ENCODE peak calls at places on chromosomes 16 and 17, in four cellular contexts. One of them, this sample, is unnamed.

GRCh38 chr16:57318240-57318970 is 33.9 kb upstream of the PLLP start:
- DNase-seq in mesothelial cell of epicardium: no peak
- DNase-seq in Caki2: no peak
- DNase-seq in T-helper 17 cell: no peak
- DNase-seq in this sample: no peak

GRCh38 chr17:7579001-7579838 is at the start of gene CD68:
- DNase-seq in mesothelial cell of epicardium: no peak
- DNase-seq in Caki2: peak; percentile 94
- DNase-seq in T-helper 17 cell: no peak
- DNase-seq in this sample: peak; percentile 96

GRCh38 chr16:66547101-66547989 is 2.6 kb downstream of the TK2 start:
- DNase-seq in mesothelial cell of epicardium: no peak
- DNase-seq in Caki2: no peak
- DNase-seq in T-helper 17 cell: no peak
- DNase-seq in this sample: no peak

GRCh38 chr16:4481965-4482364 is 5.8 kb downstream of the HMOX2 start:
- DNase-seq in mesothelial cell of epicardium: no peak
- DNase-seq in Caki2: no peak
- DNase-seq in T-helper 17 cell: no peak
- DNase-seq in this sample: no peak

GRCh38 chr16:58414938-58415451 is 22.7 kb downstream of the GINS3 start:
- DNase-seq in mesothelial cell of epicardium: no peak
- DNase-seq in Caki2: no peak
- DNase-seq in T-helper 17 cell: no peak
- DNase-seq in this sample: no peak

GRCh38 chr16:66511615-66512500 is 38.1 kb downstream of the TK2 start:
- DNase-seq in mesothelial cell of epicardium: no peak
- DNase-seq in Caki2: peak; percentile 94
- DNase-seq in T-helper 17 cell: no peak
- DNase-seq in this sample: peak; percentile 95

GRCh38 chr16:49861299-49861698 is 5.4 kb upstream of the ZNF423 start:
- DNase-seq in mesothelial cell of epicardium: no peak
- DNase-seq in Caki2: no peak
- DNase-seq in T-helper 17 cell: no peak
- DNase-seq in this sample: no peak

GRCh38 chr17:72457712-72458111 is 336.9 kb downstream of the SOX9 start:
- DNase-seq in mesothelial cell of epicardium: no peak
- DNase-seq in Caki2: no peak
- DNase-seq in T-helper 17 cell: no peak
- DNase-seq in this sample: no peak

GRCh38 chr16:77376358-77376757 is 58.5 kb downstream of the ADAMTS18 start:
- DNase-seq in mesothelial cell of epicardium: no peak
- DNase-seq in Caki2: no peak
- DNase-seq in T-helper 17 cell: no peak
- DNase-seq in this sample: no peak

GRCh38 chr17:35801583-35802224 is 6.3 kb upstream of the MMP28 start:
- DNase-seq in mesothelial cell of epicardium: no peak
- DNase-seq in Caki2: no peak
- DNase-seq in T-helper 17 cell: no peak
- DNase-seq in this sample: no peak

GRCh38 chr17:39667262-39668140 is 752 bp upstream of the PNMT start:
- DNase-seq in mesothelial cell of epicardium: no peak
- DNase-seq in Caki2: no peak
- DNase-seq in T-helper 17 cell: no peak
- DNase-seq in this sample: no peak

GRCh38 chr16:70644763-70645597 is 1.4 kb upstream of the IL34 start:
- DNase-seq in mesothelial cell of epicardium: no peak
- DNase-seq in Caki2: peak; percentile 6
- DNase-seq in T-helper 17 cell: no peak
- DNase-seq in this sample: no peak

GRCh38 chr17:2024572-2025219 is 438 bp downstream of the RTN4RL1 start:
- DNase-seq in mesothelial cell of epicardium: no peak
- DNase-seq in Caki2: peak; percentile 32
- DNase-seq in T-helper 17 cell: no peak
- DNase-seq in this sample: no peak

GRCh38 chr17:76997981-76998531 is 129.9 kb downstream of the MGAT5B start:
- DNase-seq in mesothelial cell of epicardium: no peak
- DNase-seq in Caki2: no peak
- DNase-seq in T-helper 17 cell: no peak
- DNase-seq in this sample: peak; percentile 15

GRCh38 chr17:78184868-78185267 is 2.0 kb downstream of the TK1 start:
- DNase-seq in mesothelial cell of epicardium: no peak
- DNase-seq in Caki2: peak; percentile 75
- DNase-seq in T-helper 17 cell: no peak
- DNase-seq in this sample: peak; percentile 89

GRCh38 chr16:11296706-11297491 is 15.8 kb upstream of the PRM1 start:
- DNase-seq in mesothelial cell of epicardium: no peak
- DNase-seq in Caki2: no peak
- DNase-seq in T-helper 17 cell: no peak
- DNase-seq in this sample: peak; percentile 65

GRCh38 chr16:75218256-75219076 is at the start of gene CTRB1:
- DNase-seq in mesothelial cell of epicardium: no peak
- DNase-seq in Caki2: no peak
- DNase-seq in T-helper 17 cell: no peak
- DNase-seq in this sample: no peak

GRCh38 chr17:30551666-30552339 is 74.6 kb downstream of the GOSR1 start:
- DNase-seq in mesothelial cell of epicardium: no peak
- DNase-seq in Caki2: no peak
- DNase-seq in T-helper 17 cell: no peak
- DNase-seq in this sample: no peak

GRCh38 chr17:56679148-56679766 is 85.8 kb downstream of the NOG start:
- DNase-seq in mesothelial cell of epicardium: no peak
- DNase-seq in Caki2: no peak
- DNase-seq in T-helper 17 cell: no peak
- DNase-seq in this sample: peak; percentile 48

GRCh38 chr17:29039764-29040598 is 3.0 kb upstream of the PIPOX start:
- DNase-seq in mesothelial cell of epicardium: peak; percentile 47
- DNase-seq in Caki2: peak; percentile 2
- DNase-seq in T-helper 17 cell: no peak
- DNase-seq in this sample: peak; percentile 88

GRCh38 chr16:71491032-71491431 is 1.9 kb upstream of the ZNF19 start:
- DNase-seq in mesothelial cell of epicardium: no peak
- DNase-seq in Caki2: no peak
- DNase-seq in T-helper 17 cell: no peak
- DNase-seq in this sample: no peak

This sample was measured in renal cortical epithelial cell.